ENCODE peak calls at places on chromosome 14, in six cellular contexts. N is spleen, U is uterus, S is IMR-90, X is HCT116, D is vagina. J is an unnamed sample.

GRCh38 chr14:94601961-94602391 is 10.2 kb upstream of the SERPINA3 start:
- DNase-seq in N (peak), U (peak), S (peak), X (peak), D (no peak), J (peak)

GRCh38 chr14:103522028-103522581 is 525 bp downstream of the CKB start:
- DNase-seq in N (peak), U (peak), S (no peak), X (no peak), D (no peak), J (no peak)

GRCh38 chr14:63777024-63777423 is 49.2 kb upstream of the SGPP1 start:
- DNase-seq in N (no peak), U (no peak), S (peak), X (peak), D (no peak), J (no peak)

GRCh38 chr14:52356025-52356424 is 41.9 kb downstream of the PTGER2 start:
- DNase-seq in N (no peak), U (no peak), S (peak), X (no peak), D (no peak), J (no peak)

GRCh38 chr14:94472842-94473241 is 3.2 kb downstream of the SERPINA9 start:
- DNase-seq in N (no peak), U (no peak), S (no peak), X (no peak), D (no peak), J (peak)

GRCh38 chr14:104179126-104179525 is 40.7 kb downstream of the KIF26A start:
- DNase-seq in N (no peak), U (no peak), S (no peak), X (no peak), D (no peak), J (no peak)

GRCh38 chr14:60651051-60651935 is 2.0 kb upstream of the SIX1 start:
- DNase-seq in N (no peak), U (no peak), S (no peak), X (no peak), D (no peak), J (no peak)

GRCh38 chr14:68910540-68910939 is 68.6 kb downstream of the ACTN1 start:
- DNase-seq in N (no peak), U (no peak), S (peak), X (no peak), D (no peak), J (no peak)

GRCh38 chr14:51442513-51443175 is 202.6 kb downstream of the TMX1 start:
- DNase-seq in N (no peak), U (peak), S (peak), X (no peak), D (no peak), J (no peak)

GRCh38 chr14:100979780-100980179 is 76.3 kb upstream of the RTL1 start:
- DNase-seq in N (no peak), U (no peak), S (peak), X (no peak), D (no peak), J (no peak)

GRCh38 chr14:51547260-51547659 is 104.5 kb upstream of the FRMD6 start:
- DNase-seq in N (no peak), U (peak), S (peak), X (peak), D (no peak), J (no peak)

GRCh38 chr14:57753821-57754220 is 112.1 kb downstream of the SLC35F4 start:
- DNase-seq in N (no peak), U (no peak), S (no peak), X (no peak), D (no peak), J (no peak)
- H3K4me3 ChIP-seq in N (no peak), U (no peak), S (no peak), X (no peak), D (no peak), J (no peak)

DNA sequence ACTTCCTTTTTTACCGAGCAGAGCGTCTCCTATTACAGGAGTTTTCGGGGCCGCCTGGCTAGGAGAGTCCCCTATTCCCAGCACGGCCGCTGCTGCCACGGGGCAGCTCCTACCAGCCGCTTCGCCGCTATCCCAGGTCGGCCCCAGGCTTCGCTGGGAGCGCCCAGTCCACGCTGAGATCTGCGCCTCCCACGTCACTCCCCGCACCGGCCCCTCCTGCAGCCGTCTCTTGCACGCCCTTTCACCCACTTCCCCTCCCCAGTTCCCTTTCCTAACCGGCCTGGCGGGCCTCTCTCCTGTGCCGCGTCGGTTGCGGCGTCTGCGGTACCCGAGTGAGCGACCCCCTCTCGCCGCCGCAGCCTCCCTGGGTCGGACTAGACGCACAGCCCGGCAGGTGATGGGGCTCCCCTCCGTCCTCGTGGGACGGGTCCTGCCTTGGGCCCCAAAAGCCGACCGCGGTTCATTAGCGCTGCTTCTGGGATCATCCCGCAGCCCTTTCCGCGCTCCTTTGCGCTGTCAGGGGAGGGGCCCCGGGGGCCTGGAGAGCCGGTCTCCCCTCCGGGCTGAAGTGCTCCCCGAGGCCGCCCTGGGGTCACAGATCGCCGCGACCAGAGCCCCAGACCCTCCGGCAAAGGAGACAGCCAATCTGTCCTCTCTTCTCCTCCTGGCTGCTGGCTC is 1318.4 kb downstream of the TMEM121 start:
- DNase-seq in N (peak), U (peak), S (no peak), X (no peak), D (no peak), J (peak)
- H3K27ac ChIP-seq in N (peak), U (peak), S (no peak), X (no peak), D (peak), J (peak)

DNA sequence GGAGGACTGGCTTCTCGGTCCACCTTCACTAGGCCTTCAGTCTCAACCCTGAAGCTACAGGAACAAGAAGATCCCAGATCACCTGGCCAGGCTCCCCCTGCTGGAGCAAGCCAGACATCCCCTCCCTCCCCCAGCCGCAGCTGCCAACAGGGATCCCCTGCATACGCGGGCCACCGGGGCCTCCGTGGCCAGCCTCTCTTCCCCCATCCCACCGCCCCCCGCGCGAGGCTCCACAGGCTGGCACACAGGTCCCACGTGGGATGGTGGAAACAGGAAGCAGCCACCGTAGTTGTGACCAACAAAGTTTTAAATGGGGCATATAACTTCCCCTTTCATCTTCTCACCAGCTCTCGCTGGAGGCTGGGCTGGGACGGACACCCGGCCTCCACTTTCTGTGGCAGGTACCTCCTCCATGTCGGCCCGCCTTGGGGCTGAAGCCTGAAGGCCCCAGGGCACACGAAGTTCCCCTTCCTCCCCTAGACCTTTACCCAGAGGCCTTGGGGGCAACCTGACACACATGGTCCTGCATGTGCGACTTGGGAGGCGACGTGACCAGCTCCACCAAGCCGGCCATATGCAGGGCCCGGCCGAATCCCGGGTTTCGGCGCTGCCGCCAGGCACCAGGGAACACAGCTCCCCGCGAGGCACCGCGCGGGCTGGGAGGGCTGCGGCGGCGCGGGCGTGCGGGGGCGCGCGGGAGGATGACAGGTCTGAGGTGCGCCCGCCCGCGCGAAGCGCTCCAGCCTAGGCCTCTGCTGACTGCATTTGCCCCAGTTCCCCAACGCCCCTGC is 44.4 kb upstream of the PNMA1 start:
- DNase-seq in N (peak), U (peak), S (peak), X (peak), D (no peak), J (peak)
- TF ChIP-seq POLR2A in N (no peak), U (no peak), S (no peak), X (no peak), D (no peak), J (peak)

GRCh38 chr14:74566174-74567125 is 45.6 kb downstream of the LTBP2 start:
- DNase-seq in N (peak), U (no peak), S (no peak), X (no peak), D (no peak), J (no peak)

GRCh38 chr14:74563233-74563585 is 48.8 kb downstream of the LTBP2 start:
- DNase-seq in N (no peak), U (no peak), S (peak), X (no peak), D (no peak), J (no peak)

GRCh38 chr14:74558655-74559054 is 53.4 kb downstream of the LTBP2 start:
- DNase-seq in N (peak), U (no peak), S (peak), X (no peak), D (no peak), J (no peak)

GRCh38 chr14:74563621-74564159 is 48.3 kb downstream of the LTBP2 start:
- DNase-seq in N (no peak), U (no peak), S (peak), X (no peak), D (no peak), J (no peak)

GRCh38 chr14:74562515-74563232 is 49.4 kb downstream of the LTBP2 start:
- DNase-seq in N (peak), U (no peak), S (peak), X (no peak), D (no peak), J (peak)
- H3K4me3 ChIP-seq in N (no peak), U (no peak), S (peak), X (no peak), D (no peak), J (no peak)

GRCh38 chr14:81400852-81401251 is 728 bp upstream of the STON2 start:
- DNase-seq in N (no peak), U (peak), S (peak), X (peak), D (no peak), J (peak)
- H3K27ac ChIP-seq in N (peak), U (no peak), S (no peak), X (no peak), D (peak), J (peak)

GRCh38 chr14:34692898-34693227 is 21.5 kb downstream of the CFL2 start:
- DNase-seq in N (no peak), U (no peak), S (no peak), X (no peak), D (no peak), J (no peak)

GRCh38 chr14:34691173-34691572 is 23.2 kb downstream of the CFL2 start:
- DNase-seq in N (no peak), U (no peak), S (no peak), X (no peak), D (no peak), J (no peak)

GRCh38 chr14:34688470-34689206 is 25.8 kb downstream of the CFL2 start:
- DNase-seq in N (no peak), U (no peak), S (no peak), X (no peak), D (no peak), J (no peak)

GRCh38 chr14:34692348-34692747 is 22.0 kb downstream of the CFL2 start:
- DNase-seq in N (no peak), U (no peak), S (no peak), X (no peak), D (no peak), J (no peak)

GRCh38 chr14:34693228-34693939 is 21.0 kb downstream of the CFL2 start:
- DNase-seq in N (no peak), U (peak), S (no peak), X (peak), D (no peak), J (peak)
- TF ChIP-seq POLR2A in N (no peak), U (no peak), S (no peak), X (peak), D (no peak), J (no peak)

J was measured in Peyer's patch.